ENCODE peak calls at places on chromosomes 3 and 15, in ten cellular contexts. I is thoracic aorta, V is lower leg skin, F is HepG2, E is left ventricle myocardium inferior, H is AG09309, C is brain microvascular endothelial cell, D is transverse colon, P is tibial nerve, A is uterus. B is an unnamed sample.

GRCh38 chr15:95972136-95972553 is 358.4 kb upstream of the NR2F2 start:
- DNase-seq in I (no peak), V (no peak), F (no peak), E (no peak), H (peak; percentile 79), C (peak; percentile 82), D (no peak), P (peak; percentile 46), A (peak; percentile 49), B (peak; percentile 69)

GRCh38 chr15:41323611-41324010 is 8.8 kb downstream of the OIP5 start:
- DNase-seq in I (no peak), V (no peak), F (no peak), E (no peak), H (no peak), C (no peak), D (no peak), P (no peak), A (no peak), B (no peak)

GRCh38 chr15:78637776-78638435 is 3.1 kb downstream of the CHRNB4 start:
- DNase-seq in I (no peak), V (no peak), F (no peak), E (no peak), H (no peak), C (no peak), D (no peak), P (no peak), A (no peak), B (no peak)

GRCh38 chr3:127038923-127039581 is 56.1 kb downstream of the PLXNA1 start:
- DNase-seq in I (no peak), V (no peak), F (no peak), E (no peak), H (no peak), C (no peak), D (no peak), P (no peak), A (no peak), B (no peak)

GRCh38 chr3:183653209-183654064 is 18.0 kb downstream of the KLHL24 start:
- DNase-seq in I (no peak), V (no peak), F (no peak), E (no peak), H (no peak), C (no peak), D (no peak), P (no peak), A (no peak), B (no peak)

GRCh38 chr3:9727041-9727595 is 4.4 kb upstream of the BRPF1 start:
- DNase-seq in I (no peak), V (no peak), F (peak; percentile 42), E (no peak), H (no peak), C (no peak), D (no peak), P (no peak), A (no peak), B (peak; percentile 75)

GRCh38 chr15:66024998-66025397 is 155.7 kb downstream of the RAB11A start:
- DNase-seq in I (no peak), V (no peak), F (no peak), E (no peak), H (no peak), C (no peak), D (no peak), P (no peak), A (no peak), B (no peak)

GRCh38 chr3:183073839-183074615 is 25.3 kb downstream of the MCCC1 start:
- DNase-seq in I (no peak), V (no peak), F (no peak), E (no peak), H (no peak), C (peak; percentile 16), D (no peak), P (no peak), A (no peak), B (no peak)

GRCh38 chr3:193240850-193241706 is at the start of gene PLAAT1:
- DNase-seq in I (no peak), V (no peak), F (no peak), E (peak; percentile 71), H (no peak), C (no peak), D (peak; percentile 61), P (peak; percentile 14), A (peak; percentile 35), B (no peak)

GRCh38 chr15:96687388-96688107 is 357.0 kb downstream of the NR2F2 start:
- DNase-seq in I (no peak), V (no peak), F (no peak), E (no peak), H (no peak), C (no peak), D (no peak), P (no peak), A (no peak), B (no peak)

GRCh38 chr15:39699531-39700110 is 83.0 kb downstream of the FSIP1 start:
- DNase-seq in I (no peak), V (no peak), F (no peak), E (no peak), H (no peak), C (no peak), D (no peak), P (no peak), A (no peak), B (no peak)

GRCh38 chr3:43909149-43909548 is 218.4 kb downstream of the ABHD5 start:
- DNase-seq in I (no peak), V (no peak), F (no peak), E (peak; percentile 23), H (no peak), C (no peak), D (no peak), P (no peak), A (no peak), B (no peak)

DNA sequence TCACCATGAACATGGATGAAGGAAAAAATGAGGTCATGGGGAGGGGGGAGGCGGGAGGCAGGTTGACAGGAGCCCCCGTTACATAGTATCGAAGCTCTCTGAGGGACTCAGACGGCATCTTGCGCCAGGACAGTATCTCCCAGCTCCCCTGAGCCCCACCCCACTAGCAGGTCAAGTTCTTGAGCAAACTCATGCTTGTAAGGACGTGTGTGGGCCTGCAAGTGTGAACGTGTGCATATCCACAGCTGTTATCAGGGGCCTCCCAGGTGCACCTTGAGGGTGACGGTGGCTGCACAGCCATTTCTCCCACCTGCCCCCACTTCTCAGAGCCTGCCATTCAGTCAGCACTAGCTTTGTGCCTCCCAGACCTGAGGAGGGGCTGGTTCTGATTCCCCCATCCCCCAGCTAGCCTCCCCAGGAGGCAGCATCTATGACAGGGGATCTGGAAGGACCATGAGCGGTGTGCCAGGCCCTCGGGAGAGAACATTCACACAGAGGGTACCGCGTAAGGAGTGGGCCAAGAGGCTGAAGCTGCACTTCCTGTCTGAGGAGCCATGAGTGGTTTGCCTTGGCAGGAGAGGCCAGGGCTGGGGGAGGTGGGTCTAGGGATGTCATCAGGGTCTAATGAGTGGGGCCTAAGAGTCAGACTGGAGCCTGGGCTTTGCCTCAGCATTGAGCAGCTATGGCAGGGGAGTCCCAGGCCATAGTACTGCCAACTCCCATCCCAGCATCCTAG is 2.9 kb downstream of the SEMA3F start:
- DNase-seq in I (no peak), V (no peak), F (no peak), E (no peak), H (no peak), C (no peak), D (no peak), P (no peak), A (no peak), B (no peak)
- H3K4me3 ChIP-seq in I (peak overlapping the region; percentile 69), V (no peak overlapping the region), F (no peak overlapping the region), E (peak overlapping the region; percentile 74), H (no peak overlapping the region), C (no peak overlapping the region), D (no peak overlapping the region), P (no peak overlapping the region), A (no peak overlapping the region), B (no peak overlapping the region)

GRCh38 chr3:48662140-48662752 is 440 bp downstream of the CELSR3 start:
- DNase-seq in I (no peak), V (no peak), F (no peak), E (no peak), H (no peak), C (no peak), D (no peak), P (no peak), A (no peak), B (no peak)

GRCh38 chr3:48661501-48662139 is 1.1 kb downstream of the CELSR3 start:
- DNase-seq in I (no peak), V (peak; percentile 94), F (peak; percentile 52), E (peak; percentile 61), H (no peak), C (peak; percentile 18), D (peak; percentile 69), P (peak; percentile 46), A (peak; percentile 50), B (peak; percentile 51)

GRCh38 chr3:48663489-48664312 is 1.0 kb upstream of the CELSR3 start:
- DNase-seq in I (peak; percentile 93), V (peak; percentile 97), F (peak; percentile 96), E (peak; percentile 86), H (peak; percentile 97), C (peak; percentile 96), D (peak; percentile 97), P (peak; percentile 88), A (peak; percentile 94), B (no peak)

GRCh38 chr3:48662753-48663488 is at the start of gene CELSR3:
- DNase-seq in I (no peak), V (peak; percentile 91), F (peak; percentile 69), E (peak; percentile 33), H (peak; percentile 76), C (peak; percentile 78), D (peak; percentile 77), P (peak; percentile 57), A (peak; percentile 70), B (no peak)

GRCh38 chr3:48660800-48661400 is 1.8 kb downstream of the CELSR3 start:
- DNase-seq in I (no peak), V (no peak), F (no peak), E (no peak), H (no peak), C (no peak), D (no peak), P (no peak), A (no peak), B (no peak)
- H3K4me3 ChIP-seq in I (peak overlapping the region; percentile 69), V (no peak overlapping the region), F (peak overlapping the region; percentile 77), E (peak overlapping the region; percentile 62), H (no peak overlapping the region), C (no peak overlapping the region), D (no peak overlapping the region), P (peak overlapping the region; percentile 43), A (no peak overlapping the region), B (no peak overlapping the region)

DNA sequence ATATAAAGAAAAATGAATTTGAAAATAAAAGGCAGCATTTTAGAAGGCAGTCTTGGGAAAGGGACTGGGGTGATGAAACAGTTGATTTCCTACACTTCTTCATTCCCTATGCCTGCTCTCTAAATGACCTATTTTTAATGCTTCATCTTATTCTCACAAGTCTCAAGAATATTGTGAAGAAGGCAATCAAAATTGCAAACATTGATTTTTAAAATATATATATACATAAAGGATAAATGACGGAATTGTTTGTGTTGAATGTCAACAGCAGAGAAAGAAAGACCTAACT is 8.8 kb upstream of the CBLB start:
- DNase-seq in I (no peak), V (no peak), F (no peak), E (no peak), H (no peak), C (no peak), D (no peak), P (no peak), A (no peak), B (no peak)
- H3K4me3 ChIP-seq in I (no peak overlapping the region), V (no peak overlapping the region), F (no peak overlapping the region), E (no peak overlapping the region), H (no peak overlapping the region), C (no peak overlapping the region), D (no peak overlapping the region), P (no peak overlapping the region), A (no peak overlapping the region), B (no peak overlapping the region)

DNA sequence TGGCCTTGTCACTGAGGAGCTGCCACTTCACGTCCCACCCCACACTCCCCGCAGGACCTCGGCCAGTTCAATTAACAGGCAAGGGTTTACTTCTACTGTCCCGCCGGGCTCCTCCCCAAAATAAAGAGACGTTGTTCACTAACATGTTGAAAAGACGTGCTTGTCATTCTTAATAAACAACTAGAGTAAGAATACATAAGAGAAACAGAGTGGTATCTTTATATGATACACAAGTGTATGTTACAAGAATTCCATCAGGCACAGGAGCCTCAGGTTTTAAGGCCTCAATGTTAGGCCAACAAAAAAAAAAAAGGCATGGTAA is 326 bp upstream of the IMPDH2 start:
- DNase-seq in I (no peak), V (no peak), F (no peak), E (no peak), H (no peak), C (no peak), D (no peak), P (no peak), A (no peak), B (no peak)
- H3K4me3 ChIP-seq in I (peak overlapping the region; percentile 82), V (no peak overlapping the region), F (peak overlapping the region; percentile 78), E (peak overlapping the region; percentile 87), H (no peak overlapping the region), C (no peak overlapping the region), D (peak overlapping the region; percentile 38), P (peak overlapping the region; percentile 78), A (peak overlapping the region; percentile 72), B (peak overlapping the region; percentile 89)